ENCODE peak calls at places on chromosomes 12 and 14, in six cellular contexts. X is left colon; Z is memory B cell; K is stimulated activated CD4-positive, alpha-beta T cell treated with anti-CD3 and anti-CD28 coated beads, Interleukin-1b, Interleukin-23, amount 100 ng/mL, for 1 hour; U is HEK293T; T is ovary. J is an unnamed sample.

GRCh38 chr14:24075485-24076301 is 4.3 kb downstream of the CPNE6 start:
- DNase-seq in X (no peak), Z (no peak), K (no peak), U (no peak), T (no peak), J (no peak)

GRCh38 chr12:105561981-105562726 is 231.7 kb downstream of the C12orf75 start:
- DNase-seq in X (peak; percentile 31), Z (no peak), K (no peak), U (peak; percentile 61), T (peak; percentile 27), J (no peak)

GRCh38 chr12:109538191-109538863 is 35.0 kb downstream of the MMAB start:
- DNase-seq in X (no peak), Z (no peak), K (no peak), U (no peak), T (no peak), J (no peak)

GRCh38 chr14:24037658-24038037 is 14.2 kb upstream of the CARMIL3 start:
- DNase-seq in X (peak; percentile 67), Z (no peak), K (no peak), U (no peak), T (peak; percentile 24), J (no peak)

GRCh38 chr12:56189336-56189917 is at the start of gene SMARCC2:
- DNase-seq in X (peak; percentile 96), Z (peak; percentile 82), K (peak; percentile 65), U (peak; percentile 91), T (peak; percentile 90), J (peak; percentile 78)

GRCh38 chr12:94145231-94145979 is 3.0 kb upstream of the PLXNC1 start:
- DNase-seq in X (no peak), Z (no peak), K (no peak), U (no peak), T (peak; percentile 50), J (no peak)

GRCh38 chr12:12925383-12925782 is 26.6 kb downstream of the GPRC5D start:
- DNase-seq in X (no peak), Z (no peak), K (no peak), U (no peak), T (no peak), J (no peak)

GRCh38 chr14:70780396-70781075 is 28.8 kb downstream of the MAP3K9 start:
- DNase-seq in X (peak; percentile 42), Z (peak; percentile 70), K (no peak), U (no peak), T (no peak), J (no peak)

GRCh38 chr12:23950011-23950774 is 723 bp upstream of the SOX5 start:
- DNase-seq in X (no peak), Z (no peak), K (no peak), U (peak; percentile 17), T (no peak), J (no peak)

GRCh38 chr14:104708606-104709268 is 15.3 kb upstream of the ADSS1 start:
- DNase-seq in X (peak; percentile 79), Z (peak; percentile 79), K (peak; percentile 60), U (peak; percentile 90), T (peak; percentile 72), J (peak; percentile 44)

GRCh38 chr12:93089805-93090569 is 160.9 kb upstream of the EEA1 start:
- DNase-seq in X (no peak), Z (no peak), K (no peak), U (no peak), T (no peak), J (no peak)

GRCh38 chr14:55568618-55569017 is 11.4 kb upstream of the KTN1 start:
- DNase-seq in X (no peak), Z (no peak), K (no peak), U (no peak), T (no peak), J (no peak)

J was measured in effector memory CD4-positive, alpha-beta T cell.